ENCODE peak calls at places on chromosomes 11 and 22, in seven cellular contexts. W, X, V, P, A, G and Z are unnamed samples.

GRCh38 chr11:134537941-134538340 is 125.9 kb upstream of the B3GAT1 start:
- DNase-seq in W (no peak), X (no peak), V (no peak), P (no peak), A (no peak), G (no peak), Z (no peak)

GRCh38 chr22:30420401-30421178 is 5.0 kb upstream of the MTFP1 start:
- DNase-seq in W (no peak), X (peak; percentile 97), V (peak; percentile 84), P (no peak), A (no peak), G (no peak), Z (no peak)

GRCh38 chr11:113674397-113674685 is 31.8 kb downstream of the TMPRSS5 start:
- DNase-seq in W (no peak), X (no peak), V (no peak), P (no peak), A (no peak), G (no peak), Z (no peak)

GRCh38 chr11:76107946-76108345 is 98.4 kb downstream of the WNT11 start:
- DNase-seq in W (no peak), X (no peak), V (peak; percentile 60), P (no peak), A (no peak), G (no peak), Z (no peak)

GRCh38 chr11:69940246-69940610 is 121.0 kb upstream of the FGF3 start:
- DNase-seq in W (peak; percentile 28), X (no peak), V (no peak), P (no peak), A (no peak), G (no peak), Z (no peak)

GRCh38 chr11:42407379-42407778 is 904.4 kb upstream of the API5 start:
- DNase-seq in W (no peak), X (no peak), V (no peak), P (no peak), A (no peak), G (no peak), Z (no peak)

GRCh38 chr22:27670701-27671412 is 130.7 kb downstream of the MN1 start:
- DNase-seq in W (no peak), X (no peak), V (no peak), P (peak; percentile 44), A (no peak), G (no peak), Z (peak; percentile 90)

GRCh38 chr11:43789700-43790443 is 90.8 kb upstream of the ALKBH3 start:
- DNase-seq in W (no peak), X (peak; percentile 70), V (peak; percentile 42), P (no peak), A (no peak), G (no peak), Z (no peak)

GRCh38 chr11:134270250-134270714 is 5.9 kb upstream of the GLB1L3 start:
- DNase-seq in W (no peak), X (no peak), V (no peak), P (no peak), A (no peak), G (no peak), Z (no peak)

GRCh38 chr11:6402061-6402470 is 11.8 kb downstream of the SMPD1 start:
- DNase-seq in W (no peak), X (no peak), V (no peak), P (no peak), A (no peak), G (no peak), Z (no peak)

GRCh38 chr11:67202045-67202444 is 64.2 kb upstream of the GRK2 start:
- DNase-seq in W (no peak), X (peak; percentile 2), V (no peak), P (no peak), A (no peak), G (no peak), Z (no peak)

GRCh38 chr11:28836285-28837081 is 728.3 kb downstream of the METTL15 start:
- DNase-seq in W (no peak), X (peak; percentile 99), V (peak; percentile 85), P (no peak), A (no peak), G (no peak), Z (no peak)

GRCh38 chr11:64747961-64748715 is 4.2 kb upstream of the RASGRP2 start:
- DNase-seq in W (no peak), X (peak; percentile 54), V (peak; percentile 50), P (no peak), A (no peak), G (no peak), Z (no peak)

GRCh38 chr22:46754110-46754799 is 8.2 kb upstream of the TBC1D22A start:
- DNase-seq in W (peak; percentile 96), X (peak; percentile 98), V (peak; percentile 98), P (no peak), A (peak; percentile 84), G (peak; percentile 93), Z (no peak)

GRCh38 chr11:110907629-110908028 is 195.4 kb upstream of the ARHGAP20 start:
- DNase-seq in W (no peak), X (peak; percentile 100), V (peak; percentile 97), P (peak; percentile 97), A (no peak), G (no peak), Z (peak; percentile 37)

GRCh38 chr11:68542617-68543016 is 82.1 kb downstream of the PPP6R3 start:
- DNase-seq in W (no peak), X (peak; percentile 93), V (peak; percentile 79), P (no peak), A (no peak), G (no peak), Z (no peak)

GRCh38 chr11:93166194-93166593 is 31.6 kb downstream of the SLC36A4 start:
- DNase-seq in W (no peak), X (no peak), V (no peak), P (no peak), A (no peak), G (no peak), Z (no peak)

GRCh38 chr11:61021661-61022212 is 50.3 kb downstream of the CD6 start:
- DNase-seq in W (no peak), X (no peak), V (no peak), P (no peak), A (no peak), G (no peak), Z (no peak)

GRCh38 chr22:19117111-19117512 is 5.1 kb downstream of the DGCR2 start:
- DNase-seq in W (no peak), X (no peak), V (no peak), P (no peak), A (no peak), G (no peak), Z (no peak)

GRCh38 chr11:59755701-59756495 is 722 bp downstream of the STX3 start:
- DNase-seq in W (peak; percentile 86), X (peak; percentile 79), V (peak; percentile 77), P (peak; percentile 26), A (no peak), G (peak; percentile 69), Z (no peak)

GRCh38 chr11:67632982-67633755 is 3.4 kb upstream of the NUDT8 start:
- DNase-seq in W (peak; percentile 56), X (no peak), V (no peak), P (no peak), A (no peak), G (no peak), Z (no peak)

GRCh38 chr11:85052636-85053035 is 574.5 kb downstream of the DLG2 start:
- DNase-seq in W (no peak), X (no peak), V (no peak), P (no peak), A (no peak), G (no peak), Z (no peak)